ENCODE peak calls at places on chromosomes 4 and X, in nine cellular contexts. F is HCT116; S is GM13977; C is fibroblast of pulmonary artery; H is CD8-positive, alpha-beta T cell; M is chondrocyte; W is kidney epithelial cell; J is PC-9; L is CD4-positive, alpha-beta T cell. R is an unnamed sample.

GRCh38 chr4:10502717-10503116 is 45.5 kb upstream of the ZNF518B start:
- DNase-seq in F (no peak), S (no peak), C (no peak), H (no peak), M (no peak), W (no peak), J (no peak), L (no peak), R (no peak)

GRCh38 chrX:40922307-40922706 is 162.9 kb upstream of the USP9X start:
- DNase-seq in F (peak), S (no peak), C (peak), H (no peak), M (no peak), W (no peak), J (peak), L (no peak), R (no peak)

GRCh38 chr4:139484861-139485311 is 31.0 kb downstream of the RAB33B start:
- DNase-seq in F (no peak), S (no peak), C (no peak), H (no peak), M (no peak), W (no peak), J (no peak), L (no peak), R (no peak)

GRCh38 chr4:5708171-5708828 is at the start of gene EVC2:
- DNase-seq in F (no peak), S (peak), C (peak), H (no peak), M (no peak), W (no peak), J (no peak), L (no peak), R (no peak)

GRCh38 chr4:30717208-30718020 is 2.8 kb upstream of the PCDH7 start:
- DNase-seq in F (no peak), S (peak), C (peak), H (no peak), M (peak), W (no peak), J (peak), L (no peak), R (no peak)

GRCh38 chr4:129014566-129015509 is 78.5 kb downstream of the SCLT1 start:
- DNase-seq in F (no peak), S (no peak), C (no peak), H (no peak), M (no peak), W (peak), J (no peak), L (no peak), R (no peak)

GRCh38 chr4:3201718-3202702 is 46.9 kb upstream of the MSANTD1 start:
- DNase-seq in F (no peak), S (peak), C (no peak), H (peak), M (no peak), W (peak), J (no peak), L (peak), R (no peak)

GRCh38 chr4:108144451-108144850 is 24.3 kb downstream of the LEF1 start:
- DNase-seq in F (no peak), S (no peak), C (no peak), H (no peak), M (no peak), W (no peak), J (no peak), L (no peak), R (no peak)

GRCh38 chrX:18173494-18174180 is 47.0 kb downstream of the BEND2 start:
- DNase-seq in F (no peak), S (no peak), C (no peak), H (no peak), M (no peak), W (no peak), J (no peak), L (no peak), R (no peak)

GRCh38 chr4:182752158-182752910 is 164.9 kb downstream of the DCTD start:
- DNase-seq in F (no peak), S (no peak), C (peak), H (no peak), M (no peak), W (peak), J (no peak), L (no peak), R (no peak)

GRCh38 chr4:158090323-158090722 is 82.5 kb downstream of the GASK1B start:
- DNase-seq in F (no peak), S (no peak), C (peak), H (no peak), M (no peak), W (no peak), J (no peak), L (no peak), R (no peak)

GRCh38 chr4:92172203-92172602 is 131.6 kb upstream of the GRID2 start:
- DNase-seq in F (no peak), S (no peak), C (peak), H (no peak), M (no peak), W (no peak), J (no peak), L (no peak), R (no peak)

GRCh38 chr4:155973639-155974475 is 20.2 kb upstream of the CTSO start:
- DNase-seq in F (no peak), S (no peak), C (peak), H (no peak), M (no peak), W (no peak), J (no peak), L (no peak), R (no peak)

GRCh38 chr4:185716008-185716976 is 95.7 kb downstream of the SORBS2 start:
- DNase-seq in F (no peak), S (no peak), C (no peak), H (no peak), M (no peak), W (no peak), J (no peak), L (no peak), R (no peak)

GRCh38 chr4:158067646-158068045 is 105.2 kb downstream of the GASK1B start:
- DNase-seq in F (no peak), S (no peak), C (no peak), H (no peak), M (no peak), W (no peak), J (no peak), L (no peak), R (no peak)

GRCh38 chrX:50431623-50432022 is 39.0 kb downstream of the DGKK start:
- DNase-seq in F (no peak), S (no peak), C (no peak), H (no peak), M (no peak), W (no peak), J (no peak), L (no peak), R (no peak)

DNA sequence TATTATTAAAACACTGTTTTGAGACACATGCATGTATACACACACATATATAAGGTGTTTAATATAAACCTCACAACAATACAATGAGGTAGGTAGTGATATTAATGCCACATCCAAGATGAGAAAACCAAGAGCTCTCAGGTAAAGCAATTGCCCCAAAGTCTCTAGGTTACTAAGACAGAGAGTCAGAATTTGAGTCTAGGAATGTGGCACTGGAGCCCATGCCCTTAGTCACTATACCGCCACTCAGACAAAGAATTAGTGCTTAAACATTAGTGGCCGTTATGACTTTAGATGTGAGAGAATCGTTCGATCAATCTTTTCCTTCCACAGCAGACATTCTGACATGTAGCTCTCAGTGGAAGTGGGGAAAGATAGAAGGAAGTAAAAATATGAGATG is 108.2 kb upstream of the ACSL4 start:
- DNase-seq in F (no peak), S (no peak), C (no peak), H (no peak), M (no peak), W (no peak), J (no peak), L (no peak), R (no peak)
- TF ChIP-seq CTCF in F (no peak), S (no peak), C (no peak), H (no peak), M (no peak), W (no peak), J (no peak), L (no peak), R (no peak)

GRCh38 chrX:71000139-71000538 is 68.0 kb downstream of the SNX12 start:
- DNase-seq in F (no peak), S (no peak), C (no peak), H (no peak), M (no peak), W (no peak), J (no peak), L (no peak), R (no peak)

GRCh38 chrX:70995338-70995737 is 64.4 kb upstream of the SLC7A3 start:
- DNase-seq in F (no peak), S (no peak), C (no peak), H (no peak), M (no peak), W (no peak), J (no peak), L (no peak), R (no peak)

DNA sequence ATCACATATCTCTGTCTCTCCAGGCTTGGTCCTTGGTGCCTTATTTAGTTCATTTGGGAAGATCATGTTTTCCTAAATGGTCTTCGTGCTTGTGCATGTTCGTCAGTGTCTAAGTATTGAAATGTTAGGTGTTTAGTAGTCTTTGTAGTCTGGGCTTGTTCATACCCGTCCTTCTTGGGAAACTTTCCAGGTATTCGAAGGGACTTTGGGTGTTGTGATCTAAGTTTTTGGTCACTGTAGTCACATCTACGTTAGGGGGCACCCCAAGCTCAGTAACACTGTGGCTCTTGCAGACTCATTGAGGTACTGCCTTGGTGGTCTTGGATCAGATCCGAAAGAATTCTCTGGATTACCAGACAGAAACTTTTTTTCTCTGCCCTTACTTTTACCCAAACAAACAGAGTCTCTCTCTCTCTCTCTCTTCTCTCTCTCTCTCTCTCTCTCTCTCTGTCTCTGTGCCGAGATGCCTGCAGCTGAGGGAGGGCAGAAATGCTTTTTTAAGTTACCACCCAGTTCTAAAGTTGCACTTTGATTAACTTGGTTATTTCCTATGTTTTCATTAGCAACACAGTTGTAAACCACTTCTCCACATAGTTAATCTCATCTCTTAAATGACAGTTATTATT is 67.6 kb upstream of the SLC7A3 start:
- DNase-seq in F (no peak), S (no peak), C (peak), H (no peak), M (no peak), W (no peak), J (no peak), L (peak), R (no peak)
- TF ChIP-seq CTCF in F (peak), S (peak), C (peak), H (no peak), M (peak), W (peak), J (peak), L (no peak), R (peak)

GRCh38 chr4:2009651-2010233 is 968 bp upstream of the NELFA start:
- DNase-seq in F (peak), S (peak), C (peak), H (no peak), M (no peak), W (peak), J (peak), L (peak), R (peak)
- TF ChIP-seq CTCF in F (peak), S (no peak), C (peak), H (no peak), M (peak), W (peak), J (peak), L (peak), R (peak)

DNA sequence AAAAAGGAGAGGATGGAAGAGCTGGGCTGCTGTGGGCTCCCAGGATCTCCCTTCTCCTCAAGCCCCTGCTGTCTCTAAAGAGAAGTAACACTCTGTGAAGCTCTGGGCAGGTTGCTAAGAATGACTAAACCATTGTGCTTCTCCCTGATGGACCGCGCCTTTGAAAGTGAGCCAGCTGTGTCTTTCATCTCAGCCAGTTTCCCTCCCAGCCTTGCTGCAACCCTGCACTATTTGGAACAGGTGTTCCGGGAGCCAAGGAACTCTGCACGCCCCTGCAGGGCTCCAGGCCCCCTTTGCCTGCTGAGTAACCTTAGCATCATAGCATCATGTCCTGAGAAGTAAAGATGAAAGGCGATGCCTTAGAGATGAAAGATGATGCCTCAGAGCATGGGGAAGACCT is 39.7 kb downstream of the SMIM20 start:
- DNase-seq in F (peak), S (no peak), C (peak), H (no peak), M (no peak), W (no peak), J (no peak), L (no peak), R (no peak)
- TF ChIP-seq CTCF in F (peak), S (no peak), C (no peak), H (no peak), M (peak), W (no peak), J (no peak), L (no peak), R (no peak)

DNA sequence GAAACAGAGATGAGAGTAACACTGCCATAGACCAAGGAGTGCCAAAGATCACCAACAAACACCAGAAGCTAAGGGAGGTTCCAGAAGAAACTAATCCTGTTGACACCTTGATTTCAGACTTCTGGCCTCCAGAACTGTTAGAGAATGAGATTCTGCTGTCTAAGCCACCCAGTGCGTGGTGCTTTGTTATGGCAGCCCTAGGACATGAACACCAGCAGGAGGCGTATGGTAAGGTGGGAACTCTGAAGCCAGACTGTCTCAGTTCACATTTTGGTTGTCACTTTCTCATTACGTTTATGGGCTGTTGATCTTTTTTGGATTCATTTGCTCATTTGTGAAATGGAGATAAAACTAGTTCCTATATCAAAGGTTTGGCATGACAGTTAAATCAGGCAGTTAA is 142.9 kb downstream of the DCHS2 start:
- DNase-seq in F (no peak), S (no peak), C (no peak), H (no peak), M (no peak), W (no peak), J (no peak), L (no peak), R (no peak)
- TF ChIP-seq CTCF in F (peak), S (no peak), C (no peak), H (no peak), M (no peak), W (peak), J (no peak), L (no peak), R (peak)